ENCODE peak calls at places on chromosomes 7 and 10, in four cellular contexts. G, D, J and Z are unnamed samples.

GRCh38 chr10:70905071-70906021 is 17.0 kb upstream of the PCBD1 start:
- DNase-seq in G (no peak), D (no peak), J (no peak), Z (peak)

GRCh38 chr7:51017576-51018535 is 235.2 kb upstream of the GRB10 start:
- DNase-seq in G (no peak), D (no peak), J (no peak), Z (no peak)

GRCh38 chr10:2897619-2898508 is 169.5 kb upstream of the PFKP start:
- DNase-seq in G (no peak), D (no peak), J (no peak), Z (no peak)

GRCh38 chr10:103507235-103508191 is 14.0 kb downstream of the NEURL1 start:
- DNase-seq in G (no peak), D (no peak), J (no peak), Z (peak)

GRCh38 chr7:36181668-36182067 is 28.6 kb downstream of the EEPD1 start:
- DNase-seq in G (no peak), D (no peak), J (no peak), Z (no peak)

GRCh38 chr10:115328331-115328730 is 235.2 kb downstream of the ATRNL1 start:
- DNase-seq in G (no peak), D (no peak), J (no peak), Z (no peak)

GRCh38 chr10:58554316-58554715 is 41.6 kb downstream of the BICC1 start:
- DNase-seq in G (no peak), D (no peak), J (no peak), Z (no peak)

GRCh38 chr10:104349623-104350142 is 4.0 kb upstream of the CFAP58 start:
- DNase-seq in G (peak), D (no peak), J (peak), Z (no peak)

GRCh38 chr10:59678884-59679301 is 30.8 kb downstream of the SLC16A9 start:
- DNase-seq in G (no peak), D (no peak), J (no peak), Z (no peak)

GRCh38 chr10:93380043-93380565 is 102.0 kb downstream of the MYOF start:
- DNase-seq in G (no peak), D (no peak), J (no peak), Z (no peak)

GRCh38 chr7:128904381-128905197 is 5.9 kb downstream of the KCP start:
- DNase-seq in G (peak), D (peak), J (peak), Z (peak)

GRCh38 chr10:130802301-130802700 is 509.2 kb downstream of the TCERG1L start:
- DNase-seq in G (no peak), D (no peak), J (no peak), Z (no peak)

GRCh38 chr7:46957195-46957594 is 624.7 kb downstream of the TNS3 start:
- DNase-seq in G (no peak), D (no peak), J (no peak), Z (no peak)

GRCh38 chr10:75347211-75347610 is 54.4 kb downstream of the ZNF503 start:
- DNase-seq in G (no peak), D (no peak), J (no peak), Z (no peak)

GRCh38 chr10:113480081-113480360 is 72.8 kb upstream of the HABP2 start:
- DNase-seq in G (no peak), D (no peak), J (no peak), Z (no peak)

GRCh38 chr7:32658034-32658944 is 163.0 kb downstream of the AVL9 start:
- DNase-seq in G (peak), D (peak), J (no peak), Z (no peak)

GRCh38 chr7:102312317-102312716 is 25.6 kb downstream of the SH2B2 start:
- DNase-seq in G (no peak), D (no peak), J (no peak), Z (no peak)
- H3K9ac ChIP-seq in G (no peak), D (no peak), J (no peak), Z (no peak)

GRCh38 chr10:135601-136464 is 578 bp downstream of the ZMYND11 start:
- DNase-seq in G (peak), D (peak), J (no peak), Z (peak)

GRCh38 chr10:134743-135600 is at the start of gene ZMYND11:
- DNase-seq in G (peak), D (peak), J (no peak), Z (peak)

GRCh38 chr10:136465-136762 is 1.2 kb downstream of the ZMYND11 start:
- DNase-seq in G (no peak), D (no peak), J (no peak), Z (no peak)

GRCh38 chr10:137606-138005 is 2.4 kb downstream of the ZMYND11 start:
- DNase-seq in G (peak), D (no peak), J (no peak), Z (no peak)

GRCh38 chr10:137031-137430 is 1.8 kb downstream of the ZMYND11 start:
- DNase-seq in G (peak), D (peak), J (no peak), Z (peak)
- TF ChIP-seq RCOR1 in G (no peak), D (no peak), J (no peak), Z (no peak)

DNA sequence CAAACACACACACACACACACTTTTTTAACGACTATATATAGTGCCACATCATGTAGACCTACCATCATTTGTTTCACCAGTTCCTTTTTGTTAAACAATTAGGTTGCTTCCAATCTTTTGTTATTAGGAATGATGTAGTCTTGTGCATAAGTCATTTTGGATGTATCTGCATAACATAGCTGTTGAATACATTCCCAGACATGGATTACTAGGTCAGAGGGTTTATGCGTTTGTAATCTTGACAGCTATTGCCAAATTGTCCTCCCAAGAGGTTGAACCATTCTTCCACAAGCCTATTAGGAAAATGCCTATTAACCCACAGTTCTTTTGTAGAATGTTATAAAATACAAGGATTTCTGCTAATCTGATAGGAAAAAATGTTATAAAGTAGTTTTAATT is 87.3 kb downstream of the PALS2 start:
- DNase-seq in G (peak), D (no peak), J (no peak), Z (no peak)
- H3K9ac ChIP-seq in G (no peak), D (no peak), J (no peak), Z (no peak)

DNA sequence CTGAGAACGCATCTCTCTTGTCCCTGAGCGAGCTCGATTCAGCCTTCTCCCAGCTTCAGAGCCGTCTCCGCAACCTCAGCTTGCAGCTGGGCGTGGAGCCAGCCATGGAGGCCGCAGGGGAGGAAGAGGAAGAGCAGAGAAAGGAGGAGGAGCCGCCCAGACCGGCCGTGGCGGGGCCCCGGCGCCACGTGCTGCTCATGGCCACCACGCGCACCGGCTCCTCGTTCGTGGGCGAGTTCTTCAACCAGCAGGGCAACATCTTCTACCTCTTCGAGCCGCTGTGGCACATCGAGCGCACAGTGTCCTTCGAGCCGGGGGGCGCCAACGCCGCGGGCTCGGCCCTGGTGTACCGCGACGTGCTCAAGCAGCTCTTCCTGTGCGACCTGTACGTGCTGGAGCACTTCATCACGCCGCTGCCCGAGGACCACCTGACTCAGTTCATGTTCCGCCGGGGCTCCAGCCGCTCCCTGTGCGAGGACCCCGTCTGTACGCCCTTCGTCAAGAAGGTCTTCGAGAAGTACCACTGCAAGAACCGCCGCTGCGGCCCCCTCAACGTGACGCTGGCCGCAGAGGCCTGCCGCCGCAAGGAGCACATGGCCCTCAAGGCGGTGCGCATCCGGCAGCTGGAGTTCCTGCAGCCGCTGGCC is 43.2 kb downstream of the CHST3 start:
- DNase-seq in G (no peak), D (peak), J (no peak), Z (no peak)
- TF ChIP-seq RCOR1 in G (no peak), D (no peak), J (no peak), Z (no peak)